ENCODE peak calls at places on chromosomes 7 and 10, in eight cellular contexts. G, D, R, B, S, X, L and C are unnamed samples.

GRCh38 chr7:102046373-102047117 is 229.1 kb downstream of the CUX1 start:
- DNase-seq in G (no peak), D (no peak), R (no peak), B (no peak), S (no peak), X (no peak), L (no peak), C (no peak)

GRCh38 chr7:119630570-119630969 is 642.4 kb upstream of the KCND2 start:
- DNase-seq in G (no peak), D (no peak), R (no peak), B (no peak), S (no peak), X (no peak), L (no peak), C (no peak)

GRCh38 chr7:64602518-64602917 is 39.6 kb upstream of the ZNF680 start:
- DNase-seq in G (no peak), D (no peak), R (no peak), B (no peak), S (no peak), X (no peak), L (no peak), C (no peak)

GRCh38 chr7:54878339-54878738 is 119.3 kb upstream of the SEC61G start:
- DNase-seq in G (no peak), D (no peak), R (no peak), B (no peak), S (no peak), X (no peak), L (no peak), C (no peak)

GRCh38 chr7:3042861-3043489 is 692 bp downstream of the CARD11 start:
- DNase-seq in G (no peak), D (no peak), R (peak), B (no peak), S (no peak), X (peak), L (no peak), C (no peak)

GRCh38 chr10:88707429-88708110 is 1.5 kb downstream of the LIPK start:
- DNase-seq in G (no peak), D (no peak), R (no peak), B (no peak), S (no peak), X (no peak), L (peak), C (no peak)

GRCh38 chr7:91233201-91233600 is 31.0 kb upstream of the FZD1 start:
- DNase-seq in G (no peak), D (no peak), R (no peak), B (no peak), S (no peak), X (no peak), L (no peak), C (no peak)

GRCh38 chr10:28532223-28532508 is 752 bp upstream of the WAC start:
- DNase-seq in G (peak), D (peak), R (no peak), B (no peak), S (no peak), X (no peak), L (no peak), C (peak)

GRCh38 chr7:2409745-2410414 is 6.5 kb downstream of the CHST12 start:
- DNase-seq in G (no peak), D (no peak), R (no peak), B (no peak), S (no peak), X (no peak), L (no peak), C (no peak)

GRCh38 chr7:138886501-138886917 is 88.5 kb upstream of the ATP6V0A4 start:
- DNase-seq in G (no peak), D (peak), R (no peak), B (no peak), S (no peak), X (no peak), L (peak), C (no peak)

GRCh38 chr10:131702521-131703356 is 198.1 kb upstream of the PPP2R2D start:
- DNase-seq in G (no peak), D (no peak), R (no peak), B (no peak), S (no peak), X (no peak), L (no peak), C (no peak)

GRCh38 chr7:19110026-19110777 is 7.2 kb downstream of the TWIST1 start:
- DNase-seq in G (no peak), D (no peak), R (no peak), B (no peak), S (no peak), X (no peak), L (no peak), C (no peak)

GRCh38 chr10:3331680-3332230 is 159.2 kb upstream of the PITRM1 start:
- DNase-seq in G (no peak), D (no peak), R (no peak), B (no peak), S (no peak), X (no peak), L (no peak), C (no peak)

GRCh38 chr10:10599994-10600393 is 417.7 kb upstream of the CELF2 start:
- DNase-seq in G (no peak), D (no peak), R (no peak), B (no peak), S (no peak), X (no peak), L (no peak), C (no peak)

GRCh38 chr7:30998180-30998579 is 34.4 kb downstream of the GHRHR start:
- DNase-seq in G (no peak), D (no peak), R (no peak), B (no peak), S (no peak), X (no peak), L (no peak), C (no peak)

GRCh38 chr7:25073451-25073850 is 51.6 kb downstream of the CYCS start:
- DNase-seq in G (no peak), D (no peak), R (peak), B (no peak), S (no peak), X (no peak), L (no peak), C (no peak)

GRCh38 chr7:486216-486743 is 33.4 kb downstream of the PDGFA start:
- DNase-seq in G (no peak), D (no peak), R (no peak), B (peak), S (no peak), X (no peak), L (no peak), C (no peak)

DNA sequence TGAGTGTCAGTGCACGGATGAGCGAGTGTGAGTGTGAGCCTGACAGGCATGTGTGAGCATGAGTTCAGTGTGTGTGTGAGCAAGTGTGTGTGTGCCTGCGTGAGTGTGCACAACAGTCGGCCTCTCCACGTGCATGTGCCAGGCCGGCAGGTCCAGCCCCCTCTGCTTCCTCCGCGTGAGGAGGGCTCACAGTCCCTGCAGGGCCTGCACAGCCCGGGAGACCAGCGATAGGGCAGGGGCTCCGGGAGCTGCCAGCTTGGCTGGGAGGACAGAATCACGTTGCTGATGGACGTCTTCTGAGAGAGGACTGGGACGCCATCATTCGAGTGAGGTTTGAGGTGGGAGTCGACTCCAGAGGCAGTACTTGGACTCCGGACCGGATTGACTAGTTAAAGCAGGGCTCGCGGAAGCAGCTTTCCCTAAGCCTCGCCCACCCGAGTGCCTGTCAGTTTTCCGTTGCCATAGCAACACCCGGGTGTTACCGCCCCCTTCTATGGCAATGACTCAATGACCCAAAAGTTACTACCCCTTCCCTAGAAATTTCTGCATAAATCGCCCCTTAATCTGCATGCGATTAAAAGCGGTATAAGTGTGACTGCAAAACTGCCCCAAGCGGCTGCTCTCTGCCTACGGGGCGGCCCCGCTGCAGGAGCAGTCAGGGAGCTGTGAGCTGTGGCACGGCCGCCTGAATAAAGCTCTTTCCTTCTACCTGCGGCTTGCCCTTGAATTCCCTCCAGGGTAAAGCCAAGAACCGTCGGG is 19.7 kb upstream of the CFAP46 start:
- DNase-seq in G (peak), D (peak), R (peak), B (peak), S (peak), X (peak), L (no peak), C (no peak)
- TF ChIP-seq CTCF in G (no peak), D (no peak), R (no peak), B (no peak), S (no peak), X (no peak), L (no peak), C (no peak)

DNA sequence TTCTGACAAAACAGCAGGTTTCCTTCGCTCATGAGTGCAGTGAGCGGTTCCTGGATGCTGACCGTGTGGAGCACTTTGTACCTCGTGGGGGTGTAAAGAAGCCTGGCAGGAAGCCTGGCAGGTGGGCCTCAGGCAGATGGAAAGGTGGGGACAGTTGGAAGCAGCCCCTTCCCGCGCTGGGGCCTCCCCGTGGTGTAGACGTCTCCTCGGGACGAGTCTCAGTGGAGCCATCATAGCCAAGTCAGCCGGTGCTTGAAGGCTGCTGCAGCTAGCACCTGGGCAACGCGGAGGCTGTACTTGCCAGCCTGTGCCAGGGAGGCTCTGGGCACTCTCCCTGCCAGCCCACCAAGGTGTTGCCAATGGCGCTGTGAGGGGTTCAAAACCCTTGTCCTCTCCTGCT is 154.5 kb downstream of the WDR37 start:
- DNase-seq in G (no peak), D (no peak), R (no peak), B (no peak), S (no peak), X (no peak), L (no peak), C (no peak)
- TF ChIP-seq POLR2A in G (no peak), D (no peak), R (no peak), B (no peak), S (no peak), X (no peak), L (no peak), C (no peak)

DNA sequence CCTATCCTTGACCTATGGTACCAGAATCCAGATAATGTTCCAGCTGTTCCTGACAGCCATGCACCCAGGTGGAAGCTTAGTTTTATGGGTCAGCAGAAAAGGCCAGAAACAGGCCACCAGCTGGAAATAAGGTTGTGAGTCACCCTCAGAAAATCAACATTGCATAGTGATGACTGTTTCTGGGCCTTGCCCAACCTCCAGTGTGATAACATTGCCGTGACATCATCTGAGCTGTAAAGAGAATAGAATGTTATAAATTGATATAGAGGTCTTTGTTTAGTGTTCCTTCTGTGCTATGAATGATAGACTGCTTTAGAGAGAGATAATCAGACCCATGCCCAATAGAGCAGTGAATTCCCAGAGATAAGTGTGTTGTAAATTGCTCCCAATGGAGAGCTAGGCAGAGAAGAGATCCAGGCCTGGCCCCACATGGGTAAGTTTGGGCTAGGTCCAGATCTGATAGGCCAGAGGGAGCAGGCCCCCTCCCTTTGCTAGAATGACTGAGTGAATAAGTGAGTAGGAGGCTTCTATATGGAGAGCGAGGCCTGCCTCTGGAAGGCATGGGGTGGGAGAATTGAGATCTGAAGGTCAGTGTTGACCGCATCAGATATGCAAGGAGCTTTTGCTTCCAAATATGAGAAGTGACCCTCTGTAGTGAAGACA is 14.2 kb upstream of the HPS1 start:
- DNase-seq in G (no peak), D (peak), R (peak), B (peak), S (peak), X (peak), L (peak), C (peak)
- H3K27ac ChIP-seq in G (peak), D (peak), R (peak), B (peak), S (peak), X (peak), L (no peak), C (no peak)

GRCh38 chr7:130489140-130489967 is 2.5 kb upstream of the MEST start:
- DNase-seq in G (no peak), D (no peak), R (no peak), B (no peak), S (no peak), X (no peak), L (no peak), C (no peak)

GRCh38 chr7:130492519-130493274 is 812 bp downstream of the MEST start:
- DNase-seq in G (no peak), D (no peak), R (no peak), B (no peak), S (no peak), X (no peak), L (no peak), C (no peak)

GRCh38 chr7:130491841-130492518 is at the start of gene MEST:
- DNase-seq in G (no peak), D (no peak), R (no peak), B (no peak), S (no peak), X (no peak), L (no peak), C (no peak)

GRCh38 chr7:130490287-130490686 is 1.6 kb upstream of the MEST start:
- DNase-seq in G (no peak), D (no peak), R (no peak), B (no peak), S (no peak), X (no peak), L (no peak), C (no peak)

DNA sequence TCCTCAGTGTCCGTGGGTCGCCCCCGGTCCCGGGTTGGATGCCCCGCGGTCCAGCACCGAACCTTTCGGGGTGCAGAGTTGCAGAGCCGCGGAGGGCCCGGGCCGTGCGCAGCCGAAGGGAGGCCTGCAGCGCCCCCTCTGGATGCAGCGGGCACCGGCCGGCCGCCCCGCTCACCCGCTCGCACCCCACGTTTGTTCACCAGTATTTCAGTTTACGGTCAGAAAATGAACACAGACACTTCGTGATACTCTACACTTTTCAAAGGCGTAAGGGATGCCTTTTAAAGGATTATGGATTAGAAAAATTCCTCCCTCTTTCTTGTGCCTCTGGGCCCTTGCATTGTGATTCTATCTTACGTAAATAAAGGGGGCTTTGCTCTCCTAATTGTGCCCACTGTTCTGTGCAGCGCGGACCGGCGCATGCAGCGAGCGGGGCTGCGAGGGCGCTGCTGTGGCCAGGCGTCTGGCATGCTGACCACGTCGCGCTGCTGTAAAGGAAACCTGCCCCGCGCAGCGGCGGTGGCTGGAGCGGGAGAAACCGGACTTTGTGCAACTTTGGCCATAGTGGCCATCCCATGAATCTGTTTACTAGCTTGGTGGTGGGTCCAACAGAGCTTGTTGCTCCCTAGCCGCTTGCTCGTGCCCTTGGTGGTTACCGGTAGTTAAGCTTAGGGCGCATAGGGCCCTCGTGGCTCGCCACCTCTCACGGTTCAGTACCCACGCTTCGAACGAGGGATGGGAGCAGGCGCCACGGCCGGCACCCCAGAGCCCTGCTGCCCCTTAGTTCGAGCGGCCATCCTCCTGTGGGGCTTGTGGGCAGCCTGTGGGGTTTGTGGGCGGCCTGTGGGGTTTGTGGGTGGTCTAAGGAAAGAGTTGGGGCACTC is 755 bp upstream of the MEST start:
- DNase-seq in G (no peak), D (no peak), R (no peak), B (peak), S (peak), X (peak), L (no peak), C (no peak)
- TF ChIP-seq CTCF in G (peak), D (peak), R (peak), B (peak), S (peak), X (peak), L (peak), C (no peak)